ENCODE peak calls at places on chromosomes 4 and X, in four cellular contexts. H is H9, O is colonic mucosa, A is heart left ventricle. P is an unnamed sample.

GRCh38 chr4:88600129-88600849 is 8.0 kb downstream of the HERC3 start:
- DNase-seq in O (no peak), H (no peak), A (no peak), P (peak; percentile 47)

GRCh38 chr4:24820541-24820940 is 25.2 kb downstream of the SOD3 start:
- DNase-seq in H (no peak), O (no peak), A (no peak), P (no peak)

GRCh38 chr4:78519962-78520361 is 31.6 kb upstream of the ANXA3 start:
- DNase-seq in O (no peak), A (no peak), H (no peak), P (no peak)

GRCh38 chr4:11487876-11488545 is 59.3 kb upstream of the HS3ST1 start:
- DNase-seq in A (no peak), H (no peak), O (no peak), P (peak; percentile 3)

GRCh38 chrX:139446832-139447231 is 83.7 kb upstream of the F9 start:
- DNase-seq in O (no peak), A (no peak), H (no peak), P (no peak)

GRCh38 chrX:15576019-15576418 is 24.7 kb downstream of the ACE2 start:
- DNase-seq in H (no peak), A (no peak), O (no peak), P (no peak)

GRCh38 chr4:25875281-25875745 is 12.5 kb upstream of the SEL1L3 start:
- DNase-seq in H (no peak), O (no peak), A (no peak), P (no peak)

GRCh38 chr4:85543832-85544231 is 68.9 kb downstream of the ARHGAP24 start:
- DNase-seq in A (no peak), H (no peak), O (no peak), P (peak; percentile 15)

GRCh38 chr4:115453416-115453815 is 340.0 kb upstream of the NDST4 start:
- DNase-seq in A (no peak), O (no peak), H (no peak), P (no peak)

GRCh38 chrX:29665532-29665931 is 549.8 kb upstream of the MAGEB2 start:
- DNase-seq in H (no peak), O (no peak), A (no peak), P (no peak)

GRCh38 chr4:61468091-61468720 is 268.1 kb downstream of the ADGRL3 start:
- DNase-seq in O (no peak), H (no peak), A (no peak), P (peak; percentile 13)

GRCh38 chr4:113502476-113502875 is 259.1 kb downstream of the CAMK2D start:
- DNase-seq in O (no peak), H (no peak), A (no peak), P (peak; percentile 65)

GRCh38 chr4:21195682-21196081 is 495.4 kb downstream of the PACRGL start:
- DNase-seq in A (no peak), O (no peak), H (no peak), P (peak; percentile 39)

GRCh38 chrX:17814059-17814458 is 47.0 kb downstream of the RAI2 start:
- DNase-seq in O (no peak), H (no peak), A (no peak), P (no peak)

GRCh38 chrX:76279007-76279406 is 106.1 kb downstream of the PBDC1 start:
- DNase-seq in O (peak; percentile 54), A (no peak), H (peak; percentile 39), P (peak; percentile 12)

GRCh38 chr4:151238477-151238876 is 38.5 kb upstream of the PRSS48 start:
- DNase-seq in H (no peak), A (no peak), O (no peak), P (peak; percentile 19)

GRCh38 chrX:64925480-64925879 is 50.8 kb downstream of the ZC4H2 start:
- DNase-seq in A (no peak), H (no peak), O (no peak), P (no peak)

GRCh38 chr4:88820723-88821368 is 123.2 kb upstream of the NAP1L5 start:
- DNase-seq in O (no peak), A (no peak), H (no peak), P (no peak)

GRCh38 chr4:7417639-7418038 is 17.1 kb downstream of the PSAPL1 start:
- DNase-seq in H (peak; percentile 15), A (peak; percentile 40), O (no peak), P (no peak)

GRCh38 chrX:74370482-74370881 is 50.8 kb upstream of the SLC16A2 start:
- DNase-seq in A (no peak), O (no peak), H (no peak), P (no peak)

GRCh38 chr4:67700119-67700873 is 659 bp downstream of the UBA6 start:
- DNase-seq in A (no peak), H (no peak), O (no peak), P (no peak)

GRCh38 chr4:127810551-127810950 is 28.4 kb downstream of the HSPA4L start:
- DNase-seq in A (no peak), H (no peak), O (no peak), P (no peak)

GRCh38 chrX:132860200-132860599 is 98.2 kb downstream of the HS6ST2 start:
- DNase-seq in A (no peak), H (no peak), O (no peak), P (no peak)

GRCh38 chr4:81684357-81684756 is 212.7 kb upstream of the RASGEF1B start:
- DNase-seq in O (no peak), H (no peak), A (no peak), P (no peak)

GRCh38 chr4:14749910-14750309 is 252.4 kb upstream of the CPEB2 start:
- DNase-seq in O (peak; percentile 31), H (peak; percentile 46), A (no peak), P (peak; percentile 4)

GRCh38 chrX:10648608-10649007 is 28.2 kb upstream of the MID1 start:
- DNase-seq in A (no peak), H (no peak), O (no peak), P (peak; percentile 88)

GRCh38 chr4:6201580-6202091 is 1.3 kb upstream of the JAKMIP1 start:
- DNase-seq in O (no peak), H (no peak), A (no peak), P (no peak)

GRCh38 chrX:106898462-106898861 is 4.7 kb downstream of the RIPPLY1 start:
- DNase-seq in O (no peak), A (no peak), H (no peak), P (peak; percentile 51)

GRCh38 chrX:68204639-68205038 is 228.7 kb downstream of the OPHN1 start:
- DNase-seq in O (no peak), H (no peak), A (no peak), P (no peak)

GRCh38 chrX:30150196-30150895 is 65.0 kb upstream of the MAGEB2 start:
- DNase-seq in O (no peak), A (no peak), H (no peak), P (no peak)

GRCh38 chrX:24100713-24101112 is 46.0 kb downstream of the EIF2S3 start:
- DNase-seq in H (no peak), A (no peak), O (no peak), P (peak; percentile 31)

GRCh38 chrX:475926-476723 is 89.4 kb upstream of the PPP2R3B start:
- DNase-seq in A (no peak), O (no peak), H (no peak), P (no peak)

GRCh38 chrX:8808661-8809060 is 7.5 kb upstream of the FAM9A start:
- DNase-seq in A (no peak), O (no peak), H (no peak), P (no peak)

GRCh38 chr4:125266901-125267601 is 47.7 kb upstream of the FAT4 start:
- DNase-seq in H (no peak), O (no peak), A (no peak), P (peak; percentile 77)

GRCh38 chrX:11759461-11760311 is 1.6 kb downstream of the MSL3 start:
- DNase-seq in A (peak; percentile 71), H (peak; percentile 81), O (peak; percentile 85), P (peak; percentile 92)

GRCh38 chr4:94806376-94806775 is 48.6 kb downstream of the BMPR1B start:
- DNase-seq in O (no peak), H (no peak), A (no peak), P (no peak)

GRCh38 chr4:175071123-175071522 is 153.0 kb downstream of the ADAM29 start:
- DNase-seq in O (no peak), A (no peak), H (no peak), P (no peak)

GRCh38 chrX:125203737-125204578 is 115.7 kb upstream of the TEX13C start:
- DNase-seq in H (peak; percentile 53), A (peak; percentile 57), O (no peak), P (no peak)

GRCh38 chr4:176769519-176769918 is 23.2 kb downstream of the VEGFC start:
- DNase-seq in H (no peak), A (no peak), O (no peak), P (peak; percentile 88)

GRCh38 chr4:126396703-126397102 is 1081.9 kb downstream of the FAT4 start:
- DNase-seq in H (no peak), A (no peak), O (no peak), P (no peak)
- TF ChIP-seq CTCF in H (peak; percentile 42), A (no peak), O (no peak), P (no peak)

GRCh38 chr4:182917182-182918043 is at the start of gene DCTD:
- DNase-seq in O (peak; percentile 79), H (peak; percentile 80), A (peak; percentile 91), P (peak; percentile 79)
- TF ChIP-seq CTCF in O (no peak), H (peak; percentile 53), A (peak; percentile 41), P (peak; percentile 45)

GRCh38 chr4:74134500-74134852 is 23.4 kb upstream of the MTHFD2L start:
- DNase-seq in O (no peak), H (no peak), A (no peak), P (no peak)
- TF ChIP-seq CTCF in O (no peak), H (peak; percentile 0), A (no peak), P (no peak)

DNA sequence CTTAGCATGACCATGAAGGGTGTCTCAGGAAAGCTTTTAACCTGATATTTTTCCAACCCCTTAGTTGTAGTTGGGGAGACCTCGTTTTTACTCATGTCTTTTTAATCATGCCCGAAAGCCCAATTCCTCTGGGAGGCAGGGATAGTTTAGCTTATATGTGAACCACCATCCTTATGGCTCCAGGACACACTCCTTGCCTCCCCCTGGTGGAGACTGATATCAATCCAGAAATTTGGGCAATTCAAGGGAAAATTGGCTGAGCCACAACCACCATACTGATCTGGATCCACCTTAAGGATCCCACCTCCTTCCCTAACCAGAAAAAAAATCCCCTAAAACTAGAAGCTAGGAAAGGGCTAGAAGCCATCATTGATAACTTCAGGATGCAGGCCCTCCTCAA is 13.4 kb upstream of the COL25A1 start:
- DNase-seq in O (no peak), A (no peak), H (no peak), P (peak; percentile 34)
- TF ChIP-seq CTCF in O (no peak), A (no peak), H (peak; percentile 49), P (peak; percentile 41)

GRCh38 chr4:108130955-108131354 is 37.8 kb downstream of the LEF1 start:
- DNase-seq in O (no peak), A (no peak), H (peak; percentile 46), P (no peak)
- TF ChIP-seq CTCF in O (no peak), A (no peak), H (peak; percentile 64), P (peak; percentile 12)